ENCODE peak calls at places on chromosomes 6 and 20, in four cellular contexts. One of them, this sample, is unnamed.

GRCh38 chr20:64057628-64058498 is 5.1 kb upstream of the TCEA2 start:
- DNase-seq in H1: peak; percentile 98
- DNase-seq in CD8-positive, alpha-beta T cell: peak; percentile 54
- DNase-seq in lower lobe of right lung: peak; percentile 84
- DNase-seq in this sample: peak; percentile 94

GRCh38 chr6:157997893-157998608 is 16.4 kb downstream of the SYNJ2 start:
- DNase-seq in H1: no peak
- DNase-seq in CD8-positive, alpha-beta T cell: no peak
- DNase-seq in lower lobe of right lung: peak; percentile 2
- DNase-seq in this sample: no peak

GRCh38 chr6:149854532-149854931 is 9.6 kb downstream of the LRP11 start:
- DNase-seq in CD8-positive, alpha-beta T cell: no peak
- DNase-seq in lower lobe of right lung: peak; percentile 70
- DNase-seq in H1: no peak
- DNase-seq in this sample: no peak

GRCh38 chr20:34578521-34579147 is 20.1 kb downstream of the MAP1LC3A start:
- DNase-seq in CD8-positive, alpha-beta T cell: no peak
- DNase-seq in H1: no peak
- DNase-seq in lower lobe of right lung: no peak
- DNase-seq in this sample: no peak

GRCh38 chr20:29300579-29301551 is 1956.6 kb upstream of the DEFB115 start:
- DNase-seq in H1: no peak
- DNase-seq in lower lobe of right lung: no peak
- DNase-seq in CD8-positive, alpha-beta T cell: no peak
- DNase-seq in this sample: no peak

GRCh38 chr6:106913676-106914280 is 60.8 kb downstream of the CD24 start:
- DNase-seq in CD8-positive, alpha-beta T cell: no peak
- DNase-seq in H1: no peak
- DNase-seq in lower lobe of right lung: no peak
- DNase-seq in this sample: no peak

GRCh38 chr6:134550604-134551003 is 232.7 kb upstream of the SGK1 start:
- DNase-seq in H1: no peak
- DNase-seq in lower lobe of right lung: no peak
- DNase-seq in CD8-positive, alpha-beta T cell: no peak
- DNase-seq in this sample: no peak

GRCh38 chr20:10672579-10673127 is 1.1 kb downstream of the JAG1 start:
- DNase-seq in CD8-positive, alpha-beta T cell: no peak
- DNase-seq in lower lobe of right lung: peak; percentile 80
- DNase-seq in H1: peak; percentile 68
- DNase-seq in this sample: peak; percentile 25

GRCh38 chr20:47768016-47768953 is 17.0 kb downstream of the SULF2 start:
- DNase-seq in H1: no peak
- DNase-seq in CD8-positive, alpha-beta T cell: no peak
- DNase-seq in lower lobe of right lung: peak; percentile 82
- DNase-seq in this sample: no peak

GRCh38 chr6:11495565-11496145 is 41.9 kb upstream of the TMEM170B start:
- DNase-seq in H1: no peak
- DNase-seq in CD8-positive, alpha-beta T cell: no peak
- DNase-seq in lower lobe of right lung: no peak
- DNase-seq in this sample: no peak

GRCh38 chr6:141309295-141309694 is 823.4 kb upstream of the GJE1 start:
- DNase-seq in CD8-positive, alpha-beta T cell: no peak
- DNase-seq in H1: no peak
- DNase-seq in lower lobe of right lung: no peak
- DNase-seq in this sample: peak; percentile 20

GRCh38 chr6:82415820-82416219 is 52.2 kb downstream of the TPBG start:
- DNase-seq in CD8-positive, alpha-beta T cell: no peak
- DNase-seq in H1: no peak
- DNase-seq in lower lobe of right lung: no peak
- DNase-seq in this sample: no peak

GRCh38 chr6:82507112-82507511 is 143.5 kb downstream of the TPBG start:
- DNase-seq in CD8-positive, alpha-beta T cell: no peak
- DNase-seq in lower lobe of right lung: no peak
- DNase-seq in H1: no peak
- DNase-seq in this sample: no peak

GRCh38 chr20:2429061-2429460 is 41.5 kb downstream of the SNRPB start:
- DNase-seq in lower lobe of right lung: no peak
- DNase-seq in H1: no peak
- DNase-seq in CD8-positive, alpha-beta T cell: no peak
- DNase-seq in this sample: no peak

GRCh38 chr20:41048475-41049242 is 20.0 kb downstream of the TOP1 start:
- DNase-seq in CD8-positive, alpha-beta T cell: no peak
- DNase-seq in H1: no peak
- DNase-seq in lower lobe of right lung: no peak
- DNase-seq in this sample: peak; percentile 23

GRCh38 chr6:99031957-99032356 is 84.2 kb upstream of the FBXL4 start:
- DNase-seq in CD8-positive, alpha-beta T cell: no peak
- DNase-seq in H1: no peak
- DNase-seq in lower lobe of right lung: no peak
- DNase-seq in this sample: no peak

GRCh38 chr6:157488635-157489226 is 107.7 kb downstream of the ZDHHC14 start:
- DNase-seq in lower lobe of right lung: no peak
- DNase-seq in CD8-positive, alpha-beta T cell: no peak
- DNase-seq in H1: no peak
- DNase-seq in this sample: no peak

GRCh38 chr6:43924222-43924702 is 154.3 kb downstream of the VEGFA start:
- DNase-seq in H1: no peak
- DNase-seq in CD8-positive, alpha-beta T cell: peak; percentile 25
- DNase-seq in lower lobe of right lung: peak; percentile 56
- DNase-seq in this sample: peak; percentile 30

GRCh38 chr20:33671573-33672288 is 2.5 kb downstream of the NECAB3 start:
- DNase-seq in CD8-positive, alpha-beta T cell: no peak
- DNase-seq in lower lobe of right lung: no peak
- DNase-seq in H1: no peak
- DNase-seq in this sample: peak; percentile 29

GRCh38 chr6:11094411-11094851 is 797 bp downstream of the SMIM13 start:
- DNase-seq in lower lobe of right lung: peak; percentile 58
- DNase-seq in H1: peak; percentile 68
- DNase-seq in CD8-positive, alpha-beta T cell: no peak
- DNase-seq in this sample: no peak

GRCh38 chr6:170172825-170173231 is 118.0 kb downstream of the DLL1 start:
- DNase-seq in H1: peak; percentile 14
- DNase-seq in lower lobe of right lung: no peak
- DNase-seq in CD8-positive, alpha-beta T cell: no peak
- DNase-seq in this sample: peak; percentile 6

GRCh38 chr6:142947702-142948480 is 2.9 kb upstream of the HIVEP2 start:
- DNase-seq in CD8-positive, alpha-beta T cell: peak; percentile 12
- DNase-seq in lower lobe of right lung: no peak
- DNase-seq in H1: no peak
- DNase-seq in this sample: no peak

GRCh38 chr20:34311118-34312023 is 8.2 kb upstream of the AHCY start:
- DNase-seq in H1: peak; percentile 76
- DNase-seq in CD8-positive, alpha-beta T cell: no peak
- DNase-seq in lower lobe of right lung: no peak
- DNase-seq in this sample: peak; percentile 19

GRCh38 chr20:51172558-51173428 is 149.9 kb upstream of the KCNG1 start:
- DNase-seq in lower lobe of right lung: no peak
- DNase-seq in CD8-positive, alpha-beta T cell: no peak
- DNase-seq in H1: no peak
- DNase-seq in this sample: no peak

GRCh38 chr6:21507811-21508210 is 85.7 kb upstream of the SOX4 start:
- DNase-seq in CD8-positive, alpha-beta T cell: no peak
- DNase-seq in lower lobe of right lung: no peak
- DNase-seq in H1: no peak
- DNase-seq in this sample: no peak

GRCh38 chr6:49030621-49031020 is 432.4 kb downstream of the MMUT start:
- DNase-seq in CD8-positive, alpha-beta T cell: no peak
- DNase-seq in lower lobe of right lung: no peak
- DNase-seq in H1: no peak
- DNase-seq in this sample: no peak

GRCh38 chr6:144899161-144899560 is 614.0 kb downstream of the UTRN start:
- DNase-seq in lower lobe of right lung: no peak
- DNase-seq in CD8-positive, alpha-beta T cell: no peak
- DNase-seq in H1: no peak
- DNase-seq in this sample: no peak

GRCh38 chr20:36454664-36455427 is 86.5 kb upstream of the MYL9 start:
- DNase-seq in CD8-positive, alpha-beta T cell: no peak
- DNase-seq in lower lobe of right lung: peak; percentile 62
- DNase-seq in H1: peak; percentile 54
- DNase-seq in this sample: no peak

GRCh38 chr20:47726632-47727031 is 58.6 kb downstream of the SULF2 start:
- DNase-seq in lower lobe of right lung: no peak
- DNase-seq in CD8-positive, alpha-beta T cell: no peak
- DNase-seq in H1: no peak
- DNase-seq in this sample: no peak

GRCh38 chr6:12649325-12649724 is 67.2 kb upstream of the PHACTR1 start:
- DNase-seq in CD8-positive, alpha-beta T cell: no peak
- DNase-seq in lower lobe of right lung: no peak
- DNase-seq in H1: no peak
- DNase-seq in this sample: no peak

GRCh38 chr6:7201732-7202541 is 94.2 kb downstream of the RREB1 start:
- DNase-seq in H1: no peak
- DNase-seq in CD8-positive, alpha-beta T cell: no peak
- DNase-seq in lower lobe of right lung: peak; percentile 90
- DNase-seq in this sample: peak; percentile 77

GRCh38 chr6:132978685-132979084 is 164.3 kb downstream of the RPS12 start:
- DNase-seq in H1: no peak
- DNase-seq in CD8-positive, alpha-beta T cell: no peak
- DNase-seq in lower lobe of right lung: no peak
- DNase-seq in this sample: no peak

GRCh38 chr6:147776631-147777030 is 268.1 kb downstream of the SAMD5 start:
- DNase-seq in CD8-positive, alpha-beta T cell: no peak
- DNase-seq in H1: no peak
- DNase-seq in lower lobe of right lung: no peak
- DNase-seq in this sample: no peak

GRCh38 chr6:37580164-37580955 is 80.7 kb upstream of the CCDC167 start:
- DNase-seq in CD8-positive, alpha-beta T cell: no peak
- DNase-seq in lower lobe of right lung: no peak
- DNase-seq in H1: no peak
- DNase-seq in this sample: no peak